ENCODE peak calls at places on chromosomes 6 and 20, in eight cellular contexts. B is OCI-LY7, I is GM23248, F is neural progenitor cell, Z is GM23338, N is SK-N-SH, H is HCT116, R is MM.1S. T is an unnamed sample.

GRCh38 chr6:117326396-117326795 is 61.0 kb downstream of the VGLL2 start:
- DNase-seq in Z (no peak), N (no peak), H (no peak), F (no peak), R (no peak), B (no peak), I (peak; percentile 21), T (peak; percentile 23)

GRCh38 chr20:14434379-14435136 is 97.1 kb upstream of the FLRT3 start:
- DNase-seq in N (no peak), H (no peak), B (no peak), Z (no peak), I (peak; percentile 82), R (no peak), F (no peak), T (peak; percentile 87)

GRCh38 chr6:108944707-108945685 is 96.8 kb downstream of the ARMC2 start:
- DNase-seq in Z (no peak), R (no peak), I (peak; percentile 95), H (no peak), B (no peak), N (no peak), F (no peak), T (no peak)

GRCh38 chr20:10604865-10605440 is 68.8 kb downstream of the JAG1 start:
- DNase-seq in R (no peak), H (no peak), I (no peak), Z (no peak), N (no peak), B (no peak), F (no peak), T (no peak)

GRCh38 chr20:59435496-59435895 is 135.1 kb downstream of the EDN3 start:
- DNase-seq in I (no peak), H (no peak), R (no peak), N (no peak), B (no peak), F (no peak), Z (no peak), T (no peak)

GRCh38 chr6:46706464-46706863 is 18.8 kb downstream of the TDRD6 start:
- DNase-seq in B (no peak), F (no peak), Z (no peak), I (no peak), H (no peak), N (no peak), R (no peak), T (no peak)

GRCh38 chr6:33985333-33985751 is 160.5 kb downstream of the GRM4 start:
- DNase-seq in N (no peak), I (no peak), H (no peak), F (no peak), Z (no peak), B (no peak), R (no peak), T (no peak)

GRCh38 chr20:37619496-37619895 is 74.3 kb upstream of the CTNNBL1 start:
- DNase-seq in R (no peak), H (no peak), N (no peak), B (no peak), Z (no peak), I (no peak), F (no peak), T (no peak)

GRCh38 chr6:158631678-158632537 is 12.6 kb downstream of the DYNLT1 start:
- DNase-seq in B (no peak), N (no peak), I (peak; percentile 90), R (no peak), H (peak; percentile 69), Z (no peak), F (no peak), T (peak; percentile 48)

GRCh38 chr20:16005612-16006493 is 567.4 kb downstream of the KIF16B start:
- DNase-seq in I (no peak), R (no peak), H (no peak), N (no peak), B (no peak), Z (peak; percentile 22), F (peak; percentile 88), T (no peak)

GRCh38 chr20:63316502-63316921 is 23.5 kb downstream of the COL20A1 start:
- DNase-seq in N (no peak), H (no peak), F (no peak), Z (no peak), I (peak; percentile 16), R (no peak), B (no peak), T (no peak)

GRCh38 chr6:27138837-27139752 is 108.4 kb upstream of the PRSS16 start:
- DNase-seq in Z (peak; percentile 97), B (peak; percentile 95), N (peak; percentile 77), F (peak; percentile 84), H (no peak), I (no peak), R (peak; percentile 92), T (no peak)
- TF ChIP-seq EZH2phosphoT487 in Z (no peak), B (no peak), N (no peak), F (peak; percentile 82), H (no peak), I (no peak), R (no peak), T (no peak)

GRCh38 chr20:23358563-23358906 is 3.4 kb upstream of the GZF1 start:
- DNase-seq in Z (no peak), B (no peak), F (no peak), H (no peak), R (no peak), I (no peak), N (no peak), T (no peak)
- H3K27ac ChIP-seq in Z (peak overlapping the region; percentile 18), B (peak overlapping the region; percentile 46), F (no peak overlapping the region), H (peak overlapping the region; percentile 43), R (peak overlapping the region; percentile 50), I (peak overlapping the region; percentile 54), N (peak overlapping the region; percentile 50), T (peak overlapping the region; percentile 26)

GRCh38 chr20:4108495-4109306 is 93.3 kb upstream of the RNF24 start:
- DNase-seq in N (peak; percentile 76), R (peak; percentile 79), H (peak; percentile 83), I (peak; percentile 86), Z (peak; percentile 95), F (peak; percentile 88), B (peak; percentile 83), T (peak; percentile 87)

GRCh38 chr20:4111440-4112411 is 96.4 kb upstream of the RNF24 start:
- DNase-seq in F (no peak), R (no peak), Z (no peak), B (no peak), I (no peak), H (no peak), N (no peak), T (no peak)

GRCh38 chr20:4110885-4111284 is 95.5 kb upstream of the RNF24 start:
- DNase-seq in B (no peak), N (no peak), R (no peak), I (no peak), F (no peak), Z (no peak), H (no peak), T (no peak)

GRCh38 chr20:4109587-4109986 is 94.2 kb upstream of the RNF24 start:
- DNase-seq in B (no peak), R (no peak), Z (no peak), I (peak; percentile 26), F (no peak), H (no peak), N (no peak), T (peak; percentile 87)

GRCh38 chr20:4109307-4109564 is 93.9 kb upstream of the RNF24 start:
- DNase-seq in N (peak; percentile 27), I (no peak), B (no peak), F (no peak), Z (no peak), R (no peak), H (no peak), T (no peak)
- H3K4me2 ChIP-seq in N (no peak overlapping the region), I (no peak overlapping the region), B (no peak overlapping the region), F (no peak overlapping the region), Z (no peak overlapping the region), R (no peak overlapping the region), H (peak overlapping the region; percentile 20), T (peak overlapping the region; percentile 47)

GRCh38 chr20:49560646-49561045 is 7.3 kb downstream of the PTGIS start:
- DNase-seq in R (no peak), F (no peak), H (no peak), B (no peak), N (no peak), Z (no peak), I (peak; percentile 47), T (no peak)

GRCh38 chr20:49561256-49561655 is 6.7 kb downstream of the PTGIS start:
- DNase-seq in I (peak; percentile 33), H (no peak), N (no peak), R (no peak), Z (no peak), F (no peak), B (no peak), T (no peak)

GRCh38 chr20:49561806-49562205 is 6.1 kb downstream of the PTGIS start:
- DNase-seq in Z (no peak), N (no peak), R (no peak), I (peak; percentile 50), H (no peak), B (no peak), F (no peak), T (no peak)

GRCh38 chr20:49563015-49563980 is 4.6 kb downstream of the PTGIS start:
- DNase-seq in I (peak; percentile 28), Z (no peak), F (no peak), B (no peak), H (no peak), N (no peak), R (no peak), T (no peak)

DNA sequence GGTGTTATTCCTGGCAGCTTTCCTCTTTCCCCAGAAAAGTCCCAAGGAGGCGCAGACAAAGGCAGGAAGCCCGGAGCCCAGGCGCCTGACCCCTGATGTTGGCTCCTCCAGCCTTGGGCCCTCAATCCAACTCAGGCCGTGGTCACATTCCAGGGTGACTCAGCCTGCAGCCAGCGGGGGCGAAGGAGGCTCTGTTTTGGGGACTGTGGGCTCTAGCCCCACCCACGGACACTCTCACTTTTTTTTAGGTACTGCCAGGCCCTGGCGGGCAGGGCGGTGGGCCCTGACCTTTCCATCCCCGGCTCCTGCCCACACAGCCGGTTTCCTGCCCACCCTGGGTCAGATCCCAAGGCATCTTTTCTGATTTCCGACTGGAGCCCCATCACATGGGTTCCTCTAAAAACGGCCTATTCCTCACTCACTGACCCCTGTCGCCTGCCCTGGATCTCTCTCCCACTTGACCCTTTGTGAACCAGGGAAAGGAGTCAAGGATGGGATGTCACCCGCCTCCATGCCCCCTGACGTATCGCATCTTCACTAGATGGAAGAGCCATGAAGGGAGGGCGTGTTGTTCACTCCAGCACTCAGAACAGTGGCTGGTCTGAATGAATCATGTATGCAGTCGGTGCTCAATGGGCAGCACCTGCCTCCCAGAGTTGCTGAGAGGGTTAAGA is 5.5 kb downstream of the PTGIS start:
- DNase-seq in N (no peak), I (peak; percentile 96), R (no peak), F (peak; percentile 53), H (peak; percentile 23), B (no peak), Z (peak; percentile 84), T (peak; percentile 74)
- TF ChIP-seq EZH2phosphoT487 in N (no peak), I (no peak), R (no peak), F (no peak), H (no peak), B (no peak), Z (no peak), T (no peak)

DNA sequence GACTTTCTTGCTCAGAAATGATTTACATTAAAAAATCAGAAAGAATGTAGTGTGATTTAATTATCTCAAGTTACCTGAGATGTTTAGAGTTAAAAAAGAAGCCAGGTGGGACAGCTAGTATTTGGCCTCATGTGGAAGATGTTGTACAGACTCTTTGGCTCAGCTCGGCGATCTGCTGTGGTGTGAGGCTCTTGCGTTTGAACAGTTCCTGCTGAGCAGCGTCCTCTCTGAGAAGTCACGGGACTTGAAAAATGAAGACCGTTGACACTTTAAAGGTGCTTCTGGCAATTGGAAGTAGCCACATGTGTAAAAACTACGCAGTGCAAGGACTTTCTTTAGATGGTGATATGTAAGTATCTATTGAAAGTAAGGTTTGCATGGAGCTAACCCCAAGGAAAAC is 169.1 kb downstream of the BACH2 start:
- DNase-seq in F (no peak), N (no peak), I (no peak), Z (no peak), H (no peak), R (no peak), B (no peak), T (no peak)
- H3K27ac ChIP-seq in F (no peak overlapping the region), N (no peak overlapping the region), I (no peak overlapping the region), Z (peak overlapping the region; percentile 50), H (no peak overlapping the region), R (no peak overlapping the region), B (no peak overlapping the region), T (no peak overlapping the region)

T was measured in PC-3.